ENCODE peak calls at places on chromosomes 3 and 15, in five cellular contexts. One of them, this sample, is unnamed.

GRCh38 chr3:101509811-101510210 is 3.2 kb downstream of the SENP7 start:
- DNase-seq in mucosa of descending colon: no peak
- DNase-seq in astrocyte of the cerebellum: no peak
- DNase-seq in tibial artery: no peak
- DNase-seq in transverse colon: no peak
- DNase-seq in this sample: no peak

GRCh38 chr15:65032823-65033537 is 3.5 kb upstream of the MTFMT start:
- DNase-seq in mucosa of descending colon: peak
- DNase-seq in astrocyte of the cerebellum: no peak
- DNase-seq in tibial artery: peak
- DNase-seq in transverse colon: peak
- DNase-seq in this sample: no peak

GRCh38 chr15:99226802-99227201 is 22.6 kb downstream of the TTC23 start:
- DNase-seq in mucosa of descending colon: no peak
- DNase-seq in astrocyte of the cerebellum: no peak
- DNase-seq in tibial artery: no peak
- DNase-seq in transverse colon: no peak
- DNase-seq in this sample: no peak

GRCh38 chr15:88324241-88325065 is 67.9 kb upstream of the NTRK3 start:
- DNase-seq in mucosa of descending colon: no peak
- DNase-seq in astrocyte of the cerebellum: no peak
- DNase-seq in tibial artery: no peak
- DNase-seq in transverse colon: no peak
- DNase-seq in this sample: no peak

GRCh38 chr3:168051579-168052183 is 44.0 kb downstream of the GOLIM4 start:
- DNase-seq in mucosa of descending colon: no peak
- DNase-seq in astrocyte of the cerebellum: no peak
- DNase-seq in tibial artery: no peak
- DNase-seq in transverse colon: no peak
- DNase-seq in this sample: no peak

GRCh38 chr3:101963902-101964362 is 114.6 kb downstream of the NFKBIZ start:
- DNase-seq in mucosa of descending colon: no peak
- DNase-seq in astrocyte of the cerebellum: no peak
- DNase-seq in tibial artery: peak
- DNase-seq in transverse colon: no peak
- DNase-seq in this sample: no peak

GRCh38 chr3:141093971-141094401 is 42.8 kb downstream of the SPSB4 start:
- DNase-seq in mucosa of descending colon: no peak
- DNase-seq in astrocyte of the cerebellum: peak
- DNase-seq in tibial artery: no peak
- DNase-seq in transverse colon: no peak
- DNase-seq in this sample: no peak

GRCh38 chr3:72447059-72447946 is 400.9 kb downstream of the SHQ1 start:
- DNase-seq in mucosa of descending colon: peak
- DNase-seq in astrocyte of the cerebellum: peak
- DNase-seq in tibial artery: peak
- DNase-seq in transverse colon: peak
- DNase-seq in this sample: peak

GRCh38 chr15:23567921-23568320 is 2.4 kb downstream of the MKRN3 start:
- DNase-seq in mucosa of descending colon: no peak
- DNase-seq in astrocyte of the cerebellum: no peak
- DNase-seq in tibial artery: no peak
- DNase-seq in transverse colon: no peak
- DNase-seq in this sample: no peak

GRCh38 chr3:159340877-159341500 is 539.1 kb downstream of the MFSD1 start:
- DNase-seq in mucosa of descending colon: no peak
- DNase-seq in astrocyte of the cerebellum: no peak
- DNase-seq in tibial artery: no peak
- DNase-seq in transverse colon: no peak
- DNase-seq in this sample: no peak

GRCh38 chr15:40941078-40941527 is 12.0 kb downstream of the DLL4 start:
- DNase-seq in mucosa of descending colon: no peak
- DNase-seq in astrocyte of the cerebellum: no peak
- DNase-seq in tibial artery: no peak
- DNase-seq in transverse colon: no peak
- DNase-seq in this sample: no peak

GRCh38 chr3:185558395-185558794 is 6.0 kb upstream of the LIPH start:
- DNase-seq in mucosa of descending colon: peak
- DNase-seq in astrocyte of the cerebellum: no peak
- DNase-seq in tibial artery: no peak
- DNase-seq in transverse colon: peak
- DNase-seq in this sample: no peak

GRCh38 chr3:149368850-149369497 is 8.5 kb downstream of the TM4SF1 start:
- DNase-seq in mucosa of descending colon: no peak
- DNase-seq in astrocyte of the cerebellum: no peak
- DNase-seq in tibial artery: no peak
- DNase-seq in transverse colon: no peak
- DNase-seq in this sample: no peak

GRCh38 chr3:167723872-167724271 is 10.8 kb downstream of the PDCD10 start:
- DNase-seq in mucosa of descending colon: no peak
- DNase-seq in astrocyte of the cerebellum: no peak
- DNase-seq in tibial artery: no peak
- DNase-seq in transverse colon: no peak
- DNase-seq in this sample: no peak

GRCh38 chr15:90286678-90287077 is 21.2 kb downstream of the NGRN start:
- DNase-seq in mucosa of descending colon: no peak
- DNase-seq in astrocyte of the cerebellum: no peak
- DNase-seq in tibial artery: no peak
- DNase-seq in transverse colon: no peak
- DNase-seq in this sample: no peak

GRCh38 chr3:64518496-64518895 is 169.3 kb downstream of the ADAMTS9 start:
- DNase-seq in mucosa of descending colon: no peak
- DNase-seq in astrocyte of the cerebellum: no peak
- DNase-seq in tibial artery: no peak
- DNase-seq in transverse colon: no peak
- DNase-seq in this sample: no peak

GRCh38 chr3:42743204-42743995 is 29.7 kb downstream of the CCDC13 start:
- DNase-seq in mucosa of descending colon: no peak
- DNase-seq in astrocyte of the cerebellum: no peak
- DNase-seq in tibial artery: peak
- DNase-seq in transverse colon: no peak
- DNase-seq in this sample: no peak

GRCh38 chr15:31360843-31361763 is 34.5 kb downstream of the KLF13 start:
- DNase-seq in mucosa of descending colon: peak
- DNase-seq in astrocyte of the cerebellum: no peak
- DNase-seq in tibial artery: no peak
- DNase-seq in transverse colon: peak
- DNase-seq in this sample: no peak

GRCh38 chr15:70111203-70112017 is 13.7 kb upstream of the TLE3 start:
- DNase-seq in mucosa of descending colon: no peak
- DNase-seq in astrocyte of the cerebellum: peak
- DNase-seq in tibial artery: peak
- DNase-seq in transverse colon: peak
- DNase-seq in this sample: peak

GRCh38 chr3:133886031-133886722 is 9.5 kb downstream of the RAB6B start:
- DNase-seq in mucosa of descending colon: no peak
- DNase-seq in astrocyte of the cerebellum: no peak
- DNase-seq in tibial artery: no peak
- DNase-seq in transverse colon: no peak
- DNase-seq in this sample: no peak

GRCh38 chr3:105686324-105686897 is 182.4 kb downstream of the CBLB start:
- DNase-seq in mucosa of descending colon: no peak
- DNase-seq in astrocyte of the cerebellum: peak
- DNase-seq in tibial artery: no peak
- DNase-seq in transverse colon: no peak
- DNase-seq in this sample: peak

GRCh38 chr3:62226601-62227339 is 146.6 kb downstream of the FEZF2 start:
- DNase-seq in mucosa of descending colon: no peak
- DNase-seq in astrocyte of the cerebellum: no peak
- DNase-seq in tibial artery: no peak
- DNase-seq in transverse colon: no peak
- DNase-seq in this sample: no peak

GRCh38 chr15:101472033-101472432 is 17.5 kb downstream of the PCSK6 start:
- DNase-seq in mucosa of descending colon: no peak
- DNase-seq in astrocyte of the cerebellum: no peak
- DNase-seq in tibial artery: no peak
- DNase-seq in transverse colon: no peak
- DNase-seq in this sample: no peak

GRCh38 chr3:134282659-134283047 is 32.0 kb upstream of the RYK start:
- DNase-seq in mucosa of descending colon: no peak
- DNase-seq in astrocyte of the cerebellum: no peak
- DNase-seq in tibial artery: no peak
- DNase-seq in transverse colon: no peak
- DNase-seq in this sample: no peak

GRCh38 chr3:27681249-27681748 is 40.8 kb downstream of the EOMES start:
- DNase-seq in mucosa of descending colon: no peak
- DNase-seq in astrocyte of the cerebellum: peak
- DNase-seq in tibial artery: no peak
- DNase-seq in transverse colon: no peak
- DNase-seq in this sample: no peak

GRCh38 chr3:43770426-43771103 is 79.8 kb downstream of the ABHD5 start:
- DNase-seq in mucosa of descending colon: peak
- DNase-seq in astrocyte of the cerebellum: no peak
- DNase-seq in tibial artery: peak
- DNase-seq in transverse colon: peak
- DNase-seq in this sample: no peak

GRCh38 chr3:42680256-42680655 is 5.1 kb upstream of the KLHL40 start:
- DNase-seq in mucosa of descending colon: no peak
- DNase-seq in astrocyte of the cerebellum: no peak
- DNase-seq in tibial artery: no peak
- DNase-seq in transverse colon: no peak
- DNase-seq in this sample: peak

GRCh38 chr3:185807455-185808068 is 17.3 kb downstream of the IGF2BP2 start:
- DNase-seq in mucosa of descending colon: no peak
- DNase-seq in astrocyte of the cerebellum: peak
- DNase-seq in tibial artery: no peak
- DNase-seq in transverse colon: no peak
- DNase-seq in this sample: no peak

GRCh38 chr3:139217633-139218032 is 126.2 kb upstream of the MRPS22 start:
- DNase-seq in mucosa of descending colon: no peak
- DNase-seq in astrocyte of the cerebellum: no peak
- DNase-seq in tibial artery: no peak
- DNase-seq in transverse colon: no peak
- DNase-seq in this sample: no peak

GRCh38 chr3:12842469-12842868 is 1.1 kb upstream of the RPL32 start:
- DNase-seq in mucosa of descending colon: no peak
- DNase-seq in astrocyte of the cerebellum: no peak
- DNase-seq in tibial artery: no peak
- DNase-seq in transverse colon: no peak
- DNase-seq in this sample: no peak

GRCh38 chr3:12838179-12838965 is 3.0 kb downstream of the RPL32 start:
- DNase-seq in mucosa of descending colon: no peak
- DNase-seq in astrocyte of the cerebellum: no peak
- DNase-seq in tibial artery: no peak
- DNase-seq in transverse colon: no peak
- DNase-seq in this sample: no peak

GRCh38 chr3:12841970-12842328 is 584 bp upstream of the RPL32 start:
- DNase-seq in mucosa of descending colon: no peak
- DNase-seq in astrocyte of the cerebellum: no peak
- DNase-seq in tibial artery: no peak
- DNase-seq in transverse colon: no peak
- DNase-seq in this sample: no peak

GRCh38 chr3:12840591-12841084 is 727 bp downstream of the RPL32 start:
- DNase-seq in mucosa of descending colon: no peak
- DNase-seq in astrocyte of the cerebellum: no peak
- DNase-seq in tibial artery: no peak
- DNase-seq in transverse colon: no peak
- DNase-seq in this sample: no peak

GRCh38 chr3:12841085-12841969 is at the start of gene RPL32:
- DNase-seq in mucosa of descending colon: peak
- DNase-seq in astrocyte of the cerebellum: peak
- DNase-seq in tibial artery: peak
- DNase-seq in transverse colon: peak
- DNase-seq in this sample: peak
- TF ChIP-seq CTCF in mucosa of descending colon: peak
- TF ChIP-seq CTCF in astrocyte of the cerebellum: peak
- TF ChIP-seq CTCF in tibial artery: peak
- TF ChIP-seq CTCF in transverse colon: peak
- TF ChIP-seq CTCF in this sample: peak

GRCh38 chr3:73719413-73719831 is 94.7 kb upstream of the PDZRN3 start:
- DNase-seq in mucosa of descending colon: no peak
- DNase-seq in astrocyte of the cerebellum: peak
- DNase-seq in tibial artery: peak
- DNase-seq in transverse colon: no peak
- DNase-seq in this sample: no peak
- H3K4me3 ChIP-seq in mucosa of descending colon: no peak
- H3K4me3 ChIP-seq in astrocyte of the cerebellum: no peak
- H3K4me3 ChIP-seq in tibial artery: peak
- H3K4me3 ChIP-seq in transverse colon: no peak
- H3K4me3 ChIP-seq in this sample: no peak

GRCh38 chr3:32897981-32898623 is 53.3 kb upstream of the CCR4 start:
- DNase-seq in mucosa of descending colon: no peak
- DNase-seq in astrocyte of the cerebellum: no peak
- DNase-seq in tibial artery: no peak
- DNase-seq in transverse colon: no peak
- DNase-seq in this sample: no peak

GRCh38 chr3:32894977-32895376 is 56.5 kb upstream of the CCR4 start:
- DNase-seq in mucosa of descending colon: no peak
- DNase-seq in astrocyte of the cerebellum: no peak
- DNase-seq in tibial artery: no peak
- DNase-seq in transverse colon: no peak
- DNase-seq in this sample: no peak

GRCh38 chr3:32896143-32896542 is 55.3 kb upstream of the CCR4 start:
- DNase-seq in mucosa of descending colon: no peak
- DNase-seq in astrocyte of the cerebellum: no peak
- DNase-seq in tibial artery: no peak
- DNase-seq in transverse colon: no peak
- DNase-seq in this sample: no peak

GRCh38 chr3:32897202-32897601 is 54.2 kb upstream of the CCR4 start:
- DNase-seq in mucosa of descending colon: no peak
- DNase-seq in astrocyte of the cerebellum: no peak
- DNase-seq in tibial artery: no peak
- DNase-seq in transverse colon: no peak
- DNase-seq in this sample: no peak

DNA sequence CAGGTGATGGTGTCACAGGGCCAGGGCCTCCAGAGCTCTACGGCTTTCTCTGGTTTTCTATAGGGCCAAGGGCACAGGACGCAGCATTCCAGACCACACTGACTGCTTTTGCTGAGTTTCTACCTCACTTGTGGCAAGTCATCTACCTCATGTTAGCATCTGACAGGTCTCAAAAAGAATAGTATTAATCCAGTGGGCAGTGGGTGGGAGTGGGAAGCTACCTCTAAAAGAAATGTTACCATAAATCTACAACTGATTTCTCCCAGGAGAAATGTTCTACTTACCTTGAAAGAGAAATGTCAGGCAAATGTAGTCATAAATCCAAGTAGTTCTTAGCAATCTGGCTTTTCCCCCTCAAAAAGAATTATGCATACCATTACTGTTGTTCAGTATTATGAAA is 55.7 kb upstream of the CCR4 start:
- DNase-seq in mucosa of descending colon: no peak
- DNase-seq in astrocyte of the cerebellum: no peak
- DNase-seq in tibial artery: no peak
- DNase-seq in transverse colon: no peak
- DNase-seq in this sample: no peak
- TF ChIP-seq CTCF in mucosa of descending colon: no peak
- TF ChIP-seq CTCF in astrocyte of the cerebellum: no peak
- TF ChIP-seq CTCF in tibial artery: no peak
- TF ChIP-seq CTCF in transverse colon: no peak
- TF ChIP-seq CTCF in this sample: no peak

DNA sequence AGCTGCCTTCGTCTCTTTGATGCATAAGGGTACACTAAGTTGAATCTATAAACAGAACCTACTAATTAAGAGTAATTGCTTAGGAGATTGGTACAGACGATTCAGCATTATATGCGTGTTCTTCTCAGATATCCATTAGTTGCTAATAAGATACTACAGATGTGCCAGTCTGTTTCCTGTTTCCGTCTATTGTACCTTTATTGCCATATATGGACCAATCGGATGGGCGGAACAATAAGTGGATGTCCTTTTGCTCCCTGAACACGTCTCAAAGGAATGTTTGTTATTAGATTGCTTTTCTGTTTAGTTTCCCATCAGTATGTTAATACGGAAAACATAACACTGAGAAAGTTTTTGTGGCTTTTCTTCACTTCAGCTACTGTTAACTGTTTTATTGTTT is 276.6 kb upstream of the RARB start:
- DNase-seq in mucosa of descending colon: no peak
- DNase-seq in astrocyte of the cerebellum: no peak
- DNase-seq in tibial artery: no peak
- DNase-seq in transverse colon: no peak
- DNase-seq in this sample: no peak
- H3K4me3 ChIP-seq in mucosa of descending colon: no peak
- H3K4me3 ChIP-seq in astrocyte of the cerebellum: no peak
- H3K4me3 ChIP-seq in tibial artery: peak
- H3K4me3 ChIP-seq in transverse colon: no peak
- H3K4me3 ChIP-seq in this sample: no peak